ENCODE peak calls at places on chromosomes 5 and 9, in four cellular contexts. G is natural killer cell, J is GM23338, N is foreskin keratinocyte. K is an unnamed sample.

GRCh38 chr5:157602505-157602904 is 26.9 kb upstream of the ADAM19 start:
- DNase-seq in G (no peak), J (no peak), N (peak), K (peak)

GRCh38 chr9:13778486-13779110 is 499.1 kb upstream of the MPDZ start:
- DNase-seq in G (no peak), J (no peak), N (no peak), K (no peak)

GRCh38 chr9:130074391-130075115 is 20.8 kb downstream of the GPR107 start:
- DNase-seq in G (no peak), J (no peak), N (no peak), K (no peak)

GRCh38 chr9:75869236-75869635 is 21.2 kb upstream of the PCSK5 start:
- DNase-seq in G (no peak), J (no peak), N (no peak), K (no peak)

GRCh38 chr9:14072850-14073249 is 241.1 kb downstream of the NFIB start:
- DNase-seq in G (no peak), J (no peak), N (no peak), K (no peak)

GRCh38 chr9:134210908-134211810 is 46.8 kb upstream of the RNU6ATAC start:
- DNase-seq in G (no peak), J (no peak), N (no peak), K (no peak)

GRCh38 chr9:76352026-76352620 is 42.1 kb downstream of the RFK start:
- DNase-seq in G (no peak), J (no peak), N (peak), K (no peak)

GRCh38 chr5:109486200-109486804 is 76.5 kb upstream of the PJA2 start:
- DNase-seq in G (no peak), J (no peak), N (no peak), K (no peak)

GRCh38 chr5:36079200-36079761 is 12.6 kb upstream of the UGT3A2 start:
- DNase-seq in G (no peak), J (peak), N (peak), K (no peak)

GRCh38 chr9:29906065-29906464 is 2332.8 kb upstream of the C9orf72 start:
- DNase-seq in G (no peak), J (no peak), N (no peak), K (no peak)

GRCh38 chr5:55540525-55540924 is 5.8 kb upstream of the PLPP1 start:
- DNase-seq in G (no peak), J (no peak), N (no peak), K (no peak)

GRCh38 chr5:6818594-6819512 is 105.6 kb downstream of the TENT4A start:
- DNase-seq in G (no peak), J (no peak), N (no peak), K (no peak)

DNA sequence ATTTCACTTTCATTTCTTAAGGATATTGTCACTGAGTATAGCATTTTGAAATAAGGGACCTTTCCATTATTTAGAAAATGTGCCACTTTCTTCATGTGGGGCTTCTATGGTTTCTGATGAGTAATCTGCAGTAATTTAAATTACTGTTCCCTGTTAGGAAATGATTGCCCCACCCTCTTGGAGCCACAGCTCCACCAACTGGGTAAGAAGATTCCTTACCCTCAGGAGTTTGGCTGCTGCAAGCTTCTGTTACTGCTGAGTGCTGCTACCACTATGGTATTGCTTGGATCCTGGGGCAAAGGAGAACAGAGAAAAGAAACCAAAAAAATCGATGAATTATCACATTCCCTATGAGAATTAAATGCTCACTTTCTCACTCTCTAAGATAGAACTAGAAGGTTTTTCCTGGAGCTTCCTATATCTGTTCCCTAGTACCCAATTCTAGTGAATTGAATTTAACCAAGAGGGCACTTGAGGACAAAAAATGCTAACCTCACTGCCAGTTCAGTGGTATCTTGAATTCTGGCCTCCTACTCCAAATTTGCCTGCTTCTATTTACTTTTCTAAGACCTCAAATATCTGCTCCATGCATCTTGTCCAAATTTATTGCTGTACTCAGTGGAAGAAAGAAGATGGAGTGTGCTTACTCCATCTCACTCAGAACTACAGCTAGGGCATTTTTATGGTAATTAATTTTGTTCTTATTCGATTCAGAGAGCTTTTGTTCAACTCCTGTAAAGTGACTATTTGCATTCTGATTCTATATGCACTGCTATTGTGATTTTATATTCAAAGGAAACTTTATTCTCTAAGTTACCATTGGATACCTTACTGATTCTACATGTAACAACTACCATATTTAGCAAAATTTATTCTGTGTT is 2111.4 kb downstream of the MAT2B start:
- DNase-seq in G (no peak), J (peak), N (no peak), K (no peak)
- TF ChIP-seq CTCF in G (no peak), J (peak), N (no peak), K (no peak)

DNA sequence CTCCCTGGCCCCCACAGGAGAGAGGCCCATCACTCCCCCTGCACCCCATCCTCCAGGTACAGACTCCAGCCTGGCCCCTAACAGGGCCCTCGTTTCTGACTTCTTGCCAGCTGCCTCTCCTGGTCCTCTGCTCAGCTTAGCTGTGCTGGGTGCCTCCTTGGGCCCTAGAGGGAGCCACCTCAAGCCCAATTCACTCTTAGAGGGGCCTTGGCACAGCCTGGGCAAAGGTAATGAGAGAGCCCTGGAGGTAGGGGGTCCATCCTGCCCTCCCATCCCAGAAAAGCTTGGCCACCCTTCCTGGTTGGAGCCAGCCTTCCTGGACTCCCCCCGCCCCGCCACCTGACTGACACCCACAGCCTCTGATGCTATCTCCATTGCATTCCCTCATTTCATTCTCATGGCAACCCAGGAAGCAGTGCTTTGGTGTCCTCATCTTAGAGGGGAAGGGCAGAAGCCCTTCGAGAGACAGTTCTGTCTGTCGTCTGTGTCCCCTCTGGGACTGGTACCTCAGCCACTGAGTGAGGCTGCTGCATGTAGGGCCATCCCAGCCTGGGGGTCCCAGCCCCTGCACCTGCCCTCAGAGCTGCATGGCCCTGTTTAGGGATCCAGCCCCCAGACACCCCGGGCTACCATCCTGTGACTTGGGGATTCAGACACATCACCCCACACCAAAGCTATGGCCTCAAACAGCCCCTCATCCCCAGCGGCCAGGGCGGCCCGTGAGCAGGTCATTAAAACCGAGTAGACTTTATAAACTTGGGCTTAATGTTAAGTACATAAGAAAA is 95.5 kb downstream of the BARX1 start:
- DNase-seq in G (no peak), J (peak), N (no peak), K (no peak)
- TF ChIP-seq CTCF in G (no peak), J (peak), N (no peak), K (no peak)

DNA sequence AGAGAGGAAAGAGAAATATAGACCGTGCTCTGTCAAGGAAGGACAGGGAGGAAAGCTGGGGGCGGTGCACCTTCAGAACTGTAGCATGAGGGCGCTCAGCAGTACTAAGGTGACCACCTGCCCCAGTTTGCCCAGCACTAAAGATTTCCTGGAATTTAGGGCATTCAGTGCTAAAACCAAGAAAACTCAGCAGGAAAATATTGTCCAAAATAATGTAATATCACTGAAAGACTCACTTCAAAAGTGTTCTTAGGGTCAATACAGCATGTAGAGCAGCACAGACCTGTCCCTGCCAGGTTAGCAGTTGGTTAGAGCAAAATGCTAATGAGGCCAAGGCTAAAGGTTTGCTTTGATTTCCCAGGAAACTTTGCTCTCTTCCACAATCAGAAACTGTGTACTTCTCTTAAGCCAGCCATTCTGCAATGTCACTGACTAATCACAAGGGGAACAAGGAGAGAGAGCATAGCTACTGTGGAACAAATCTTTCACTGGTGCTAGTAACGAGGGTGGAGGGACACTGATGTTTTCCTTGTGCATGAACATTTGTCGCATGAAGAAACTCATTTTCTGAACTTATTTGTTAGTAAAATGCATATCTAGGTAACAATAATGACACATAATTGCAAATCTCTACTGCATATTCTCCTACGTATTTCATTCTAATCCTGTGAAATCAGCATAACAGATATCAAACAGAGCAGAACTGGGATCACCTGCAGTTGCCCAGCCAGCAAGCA is 53.0 kb upstream of the GRAMD2B start:
- DNase-seq in G (no peak), J (peak), N (no peak), K (no peak)
- TF ChIP-seq CTCF in G (no peak), J (peak), N (peak), K (no peak)

DNA sequence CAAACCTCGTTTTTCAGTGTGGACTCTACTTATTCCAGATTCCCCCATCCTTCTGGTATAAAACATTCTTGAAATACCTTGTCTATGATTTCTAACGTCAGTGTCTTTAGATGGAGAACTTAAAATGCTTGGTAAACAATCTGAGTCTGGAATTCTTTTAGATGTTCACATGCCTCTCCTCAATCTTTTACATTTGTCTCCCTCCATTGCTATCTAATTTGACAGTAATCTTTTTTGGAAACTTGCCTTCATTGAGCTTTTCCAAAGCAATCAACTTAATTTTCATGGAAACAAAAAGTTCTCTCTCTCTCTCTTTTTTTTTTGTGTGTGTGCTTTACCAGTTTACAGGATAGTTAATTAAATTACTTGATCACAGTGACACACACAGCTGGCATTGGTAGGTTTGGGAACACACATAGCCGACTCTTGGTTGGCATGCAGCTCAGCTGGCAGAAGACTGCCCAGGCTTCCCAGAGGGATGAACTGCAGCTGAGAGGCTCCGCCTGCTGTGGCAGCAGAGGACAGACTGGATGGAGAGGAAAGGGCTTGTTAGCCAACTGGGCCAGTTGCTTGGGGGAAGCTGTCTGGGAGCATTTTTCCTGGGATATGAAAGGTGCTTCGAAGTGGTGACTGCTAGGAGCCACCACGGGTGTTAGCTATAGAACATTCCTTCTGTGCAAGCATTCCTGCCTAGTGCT is 271.3 kb downstream of the ZSWIM6 start:
- DNase-seq in G (no peak), J (peak), N (no peak), K (no peak)
- TF ChIP-seq CTCF in G (no peak), J (no peak), N (no peak), K (no peak)

DNA sequence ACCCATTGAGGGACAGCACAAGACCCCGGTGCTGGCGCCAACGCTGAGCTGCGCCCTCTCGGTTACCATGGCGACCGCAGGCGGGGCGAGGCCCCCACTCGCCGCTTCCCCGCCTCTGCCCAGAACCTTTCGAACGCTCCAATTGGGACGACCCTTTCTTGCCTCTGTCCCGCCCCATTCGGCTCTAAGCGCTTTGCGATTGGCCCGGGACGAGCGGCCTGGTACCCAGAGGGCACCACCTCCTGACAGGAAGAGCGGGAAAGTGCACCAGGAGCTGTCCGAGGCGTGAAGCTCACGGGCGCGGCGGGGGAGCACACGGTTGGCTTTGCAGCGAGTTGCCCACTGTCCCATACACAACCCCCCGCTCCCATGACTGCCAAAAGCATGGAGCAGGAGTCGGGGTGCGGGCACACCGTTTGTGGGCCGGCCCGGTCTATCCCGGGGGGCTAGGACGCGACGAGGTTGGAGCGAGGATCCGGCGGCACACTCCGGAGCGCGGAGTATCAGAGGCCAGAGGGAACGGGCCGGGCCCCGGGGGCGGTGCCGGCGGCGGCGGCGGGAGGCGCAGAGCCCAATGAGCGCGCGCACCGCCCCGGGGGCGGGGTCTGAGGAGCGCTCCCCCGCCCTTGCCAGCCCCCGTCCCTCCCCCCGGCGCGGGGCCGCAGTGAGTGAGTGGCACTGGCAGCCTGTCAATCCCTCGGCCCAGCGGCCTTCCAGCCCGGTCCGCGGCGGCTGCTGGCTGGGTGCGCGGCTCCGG is 978 bp upstream of the PBX3 start:
- DNase-seq in G (peak), J (peak), N (peak), K (peak)
- TF ChIP-seq CTCF in G (no peak), J (no peak), N (no peak), K (no peak)

GRCh38 chr9:93127395-93127911 is 6.6 kb downstream of the NINJ1 start:
- DNase-seq in G (peak), J (no peak), N (no peak), K (peak)
- TF ChIP-seq CTCF in G (no peak), J (no peak), N (no peak), K (no peak)

GRCh38 chr9:6829027-6829426 is 71.3 kb downstream of the KDM4C start:
- DNase-seq in G (no peak), J (peak), N (peak), K (no peak)
- TF ChIP-seq CTCF in G (no peak), J (no peak), N (peak), K (no peak)

DNA sequence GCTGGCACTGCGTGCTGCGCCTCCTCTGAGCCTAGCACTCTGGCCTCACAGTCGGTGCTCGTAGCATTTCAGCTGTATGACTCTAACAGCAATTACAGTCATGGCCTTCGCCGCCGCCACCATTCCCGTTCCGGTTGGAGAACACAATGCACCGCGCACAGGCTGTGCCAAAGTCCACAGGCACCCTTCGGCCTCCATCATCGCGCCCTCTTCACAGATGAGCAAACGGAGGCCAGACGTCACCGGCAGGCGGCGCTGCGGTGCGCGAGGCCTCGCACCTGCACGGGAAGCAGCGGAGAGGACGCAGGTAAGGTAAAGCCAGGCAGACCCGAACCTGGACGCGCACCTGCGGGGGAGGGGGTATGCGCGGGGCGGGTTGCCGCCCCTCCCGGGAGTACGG is 128.9 kb downstream of the BARX1 start:
- DNase-seq in G (no peak), J (peak), N (no peak), K (peak)
- TF ChIP-seq CTCF in G (peak), J (peak), N (peak), K (no peak)

GRCh38 chr5:171770153-171770552 is 15.5 kb upstream of the SMIM23 start:
- DNase-seq in G (no peak), J (peak), N (no peak), K (no peak)
- TF ChIP-seq CTCF in G (no peak), J (peak), N (peak), K (no peak)

K was measured in activated B cell treated with CpG ODN at 0.5 μM for 24 hours.